ENCODE peak calls at places on chromosomes 2 and 18, in six cellular contexts. One of them, this sample, is unnamed.
A peak's percentile ranks its signal among the peaks of the same experiment; 100 is the strongest.

GRCh38 chr2:239938651-239939486 is 86.3 kb downstream of the NDUFA10 start:
- DNase-seq in PC-9: no peak
- DNase-seq in WTC11: peak; percentile 5
- DNase-seq in coronary artery: peak; percentile 68
- DNase-seq in thyroid gland: no peak
- DNase-seq in A549: no peak
- DNase-seq in this sample: no peak

GRCh38 chr2:99085400-99085799 is 56.1 kb upstream of the C2orf15 start:
- DNase-seq in PC-9: no peak
- DNase-seq in coronary artery: no peak
- DNase-seq in A549: no peak
- DNase-seq in WTC11: peak; percentile 19
- DNase-seq in thyroid gland: peak; percentile 17
- DNase-seq in this sample: no peak

GRCh38 chr2:208407667-208408066 is 1.1 kb downstream of the PTH2R start:
- DNase-seq in thyroid gland: no peak
- DNase-seq in A549: peak; percentile 14
- DNase-seq in PC-9: no peak
- DNase-seq in WTC11: peak; percentile 20
- DNase-seq in coronary artery: no peak
- DNase-seq in this sample: no peak

GRCh38 chr2:232229296-232229916 is 149.1 kb upstream of the ALPP start:
- DNase-seq in A549: no peak
- DNase-seq in coronary artery: no peak
- DNase-seq in WTC11: no peak
- DNase-seq in thyroid gland: peak; percentile 26
- DNase-seq in PC-9: no peak
- DNase-seq in this sample: no peak

GRCh38 chr2:234414591-234414990 is 82.3 kb downstream of the ARL4C start:
- DNase-seq in A549: no peak
- DNase-seq in coronary artery: no peak
- DNase-seq in WTC11: no peak
- DNase-seq in thyroid gland: no peak
- DNase-seq in PC-9: no peak
- DNase-seq in this sample: no peak

GRCh38 chr2:240387669-240388358 is 47.6 kb upstream of the GPC1 start:
- DNase-seq in coronary artery: peak; percentile 90
- DNase-seq in A549: peak; percentile 90
- DNase-seq in PC-9: peak; percentile 95
- DNase-seq in WTC11: no peak
- DNase-seq in thyroid gland: no peak
- DNase-seq in this sample: no peak

GRCh38 chr18:53004798-53005197 is 664.8 kb downstream of the DCC start:
- DNase-seq in WTC11: no peak
- DNase-seq in coronary artery: no peak
- DNase-seq in thyroid gland: no peak
- DNase-seq in PC-9: no peak
- DNase-seq in A549: no peak
- DNase-seq in this sample: no peak

GRCh38 chr2:19244460-19245363 is 113.7 kb downstream of the OSR1 start:
- DNase-seq in A549: no peak
- DNase-seq in PC-9: no peak
- DNase-seq in thyroid gland: no peak
- DNase-seq in coronary artery: no peak
- DNase-seq in WTC11: no peak
- DNase-seq in this sample: no peak

GRCh38 chr2:24360050-24360962 is at the start of gene ITSN2:
- DNase-seq in WTC11: peak; percentile 78
- DNase-seq in PC-9: peak; percentile 77
- DNase-seq in A549: peak; percentile 87
- DNase-seq in coronary artery: peak; percentile 89
- DNase-seq in thyroid gland: peak; percentile 88
- DNase-seq in this sample: peak; percentile 49

GRCh38 chr18:907880-908512 is 3.3 kb downstream of the ADCYAP1 start:
- DNase-seq in WTC11: peak; percentile 30
- DNase-seq in coronary artery: no peak
- DNase-seq in A549: no peak
- DNase-seq in PC-9: no peak
- DNase-seq in thyroid gland: peak; percentile 15
- DNase-seq in this sample: no peak

GRCh38 chr2:205654878-205655601 is 27.3 kb upstream of the NRP2 start:
- DNase-seq in PC-9: no peak
- DNase-seq in thyroid gland: no peak
- DNase-seq in coronary artery: no peak
- DNase-seq in A549: no peak
- DNase-seq in WTC11: no peak
- DNase-seq in this sample: no peak

GRCh38 chr2:44097322-44097907 is 71.3 kb upstream of the PPM1B start:
- DNase-seq in A549: no peak
- DNase-seq in coronary artery: no peak
- DNase-seq in thyroid gland: no peak
- DNase-seq in PC-9: no peak
- DNase-seq in WTC11: no peak
- DNase-seq in this sample: peak; percentile 23

GRCh38 chr2:197358927-197359326 is 48.3 kb upstream of the ANKRD44 start:
- DNase-seq in coronary artery: no peak
- DNase-seq in WTC11: no peak
- DNase-seq in PC-9: no peak
- DNase-seq in thyroid gland: no peak
- DNase-seq in A549: no peak
- DNase-seq in this sample: no peak

GRCh38 chr2:241197947-241198346 is 9.5 kb downstream of the ANO7 start:
- DNase-seq in PC-9: no peak
- DNase-seq in WTC11: no peak
- DNase-seq in coronary artery: no peak
- DNase-seq in A549: no peak
- DNase-seq in thyroid gland: no peak
- DNase-seq in this sample: no peak

GRCh38 chr2:218898109-218898878 is 17.6 kb downstream of the WNT10A start:
- DNase-seq in thyroid gland: peak; percentile 48
- DNase-seq in A549: peak; percentile 71
- DNase-seq in WTC11: peak; percentile 94
- DNase-seq in PC-9: peak; percentile 71
- DNase-seq in coronary artery: no peak
- DNase-seq in this sample: peak; percentile 81

GRCh38 chr2:85181844-85182456 is 48.8 kb downstream of the TCF7L1 start:
- DNase-seq in thyroid gland: no peak
- DNase-seq in coronary artery: peak; percentile 40
- DNase-seq in A549: no peak
- DNase-seq in WTC11: no peak
- DNase-seq in PC-9: no peak
- DNase-seq in this sample: no peak

GRCh38 chr2:191625016-191625415 is 52.9 kb upstream of the NABP1 start:
- DNase-seq in A549: no peak
- DNase-seq in coronary artery: no peak
- DNase-seq in thyroid gland: no peak
- DNase-seq in PC-9: no peak
- DNase-seq in WTC11: no peak
- DNase-seq in this sample: no peak

GRCh38 chr2:222960126-222960525 is 91.9 kb upstream of the KCNE4 start:
- DNase-seq in coronary artery: no peak
- DNase-seq in WTC11: no peak
- DNase-seq in thyroid gland: no peak
- DNase-seq in PC-9: no peak
- DNase-seq in A549: no peak
- DNase-seq in this sample: no peak

GRCh38 chr2:184305105-184305504 is 293.2 kb upstream of the ZNF804A start:
- DNase-seq in WTC11: no peak
- DNase-seq in thyroid gland: no peak
- DNase-seq in PC-9: no peak
- DNase-seq in A549: no peak
- DNase-seq in coronary artery: no peak
- DNase-seq in this sample: no peak

GRCh38 chr18:28041366-28041765 is 135.6 kb downstream of the CDH2 start:
- DNase-seq in A549: no peak
- DNase-seq in WTC11: no peak
- DNase-seq in coronary artery: no peak
- DNase-seq in PC-9: no peak
- DNase-seq in thyroid gland: no peak
- DNase-seq in this sample: no peak

DNA sequence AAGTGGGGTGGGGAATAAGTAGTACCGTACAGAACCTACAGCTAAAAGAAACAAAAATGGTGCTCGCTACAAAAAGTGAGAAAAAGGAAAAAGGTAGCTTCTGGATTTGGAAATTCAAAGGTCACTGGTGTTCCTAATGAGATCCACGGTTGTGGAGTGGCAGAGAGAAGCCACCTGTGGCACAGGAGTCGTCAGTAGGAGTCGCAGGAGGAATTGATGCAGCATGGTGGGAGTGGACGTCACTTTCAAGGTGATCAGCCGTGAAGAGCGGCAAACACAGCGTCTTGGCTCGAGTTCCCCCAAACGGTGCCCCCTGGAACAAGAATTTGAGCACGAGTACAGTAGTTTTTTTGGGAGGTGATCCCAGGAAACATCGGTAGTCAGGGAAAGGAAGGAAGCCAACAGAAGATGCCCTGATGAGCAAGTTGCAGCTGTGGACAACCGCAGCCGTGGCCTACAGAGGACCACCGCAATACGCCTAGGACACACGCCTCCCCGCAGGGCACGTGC is 1.4 kb upstream of the TTL start:
- DNase-seq in PC-9: peak; percentile 9
- DNase-seq in A549: peak; percentile 71
- DNase-seq in thyroid gland: peak; percentile 3
- DNase-seq in WTC11: no peak
- DNase-seq in coronary artery: no peak
- DNase-seq in this sample: no peak
- TF ChIP-seq CTCF in PC-9: no peak
- TF ChIP-seq CTCF in A549: no peak
- TF ChIP-seq CTCF in thyroid gland: no peak
- TF ChIP-seq CTCF in WTC11: no peak
- TF ChIP-seq CTCF in coronary artery: no peak
- TF ChIP-seq CTCF in this sample: no peak

GRCh38 chr2:48108455-48108854 is 202.2 kb upstream of the FBXO11 start:
- DNase-seq in thyroid gland: no peak
- DNase-seq in WTC11: no peak
- DNase-seq in coronary artery: no peak
- DNase-seq in A549: no peak
- DNase-seq in PC-9: no peak
- DNase-seq in this sample: no peak
- TF ChIP-seq CTCF in thyroid gland: no peak
- TF ChIP-seq CTCF in WTC11: no peak
- TF ChIP-seq CTCF in coronary artery: no peak
- TF ChIP-seq CTCF in A549: no peak
- TF ChIP-seq CTCF in PC-9: no peak
- TF ChIP-seq CTCF in this sample: no peak

GRCh38 chr2:1541812-1542211 is 128.5 kb downstream of the TPO start:
- DNase-seq in PC-9: no peak
- DNase-seq in thyroid gland: peak; percentile 4
- DNase-seq in A549: no peak
- DNase-seq in WTC11: no peak
- DNase-seq in coronary artery: no peak
- DNase-seq in this sample: no peak

GRCh38 chr2:1539973-1540372 is 126.7 kb downstream of the TPO start:
- DNase-seq in WTC11: peak; percentile 6
- DNase-seq in coronary artery: no peak
- DNase-seq in thyroid gland: no peak
- DNase-seq in A549: no peak
- DNase-seq in PC-9: no peak
- DNase-seq in this sample: no peak

GRCh38 chr2:1539441-1539840 is 126.2 kb downstream of the TPO start:
- DNase-seq in A549: no peak
- DNase-seq in thyroid gland: no peak
- DNase-seq in WTC11: peak; percentile 4
- DNase-seq in coronary artery: no peak
- DNase-seq in PC-9: no peak
- DNase-seq in this sample: no peak

GRCh38 chr2:1540481-1540880 is 127.2 kb downstream of the TPO start:
- DNase-seq in A549: no peak
- DNase-seq in thyroid gland: no peak
- DNase-seq in coronary artery: no peak
- DNase-seq in PC-9: no peak
- DNase-seq in WTC11: peak; percentile 5
- DNase-seq in this sample: no peak

GRCh38 chr2:1538663-1539062 is 125.4 kb downstream of the TPO start:
- DNase-seq in PC-9: no peak
- DNase-seq in A549: peak; percentile 53
- DNase-seq in thyroid gland: peak; percentile 1
- DNase-seq in coronary artery: no peak
- DNase-seq in WTC11: peak; percentile 58
- DNase-seq in this sample: no peak
- TF ChIP-seq CTCF in PC-9: no peak
- TF ChIP-seq CTCF in A549: no peak
- TF ChIP-seq CTCF in thyroid gland: peak; percentile 17
- TF ChIP-seq CTCF in coronary artery: no peak
- TF ChIP-seq CTCF in WTC11: no peak
- TF ChIP-seq CTCF in this sample: no peak

DNA sequence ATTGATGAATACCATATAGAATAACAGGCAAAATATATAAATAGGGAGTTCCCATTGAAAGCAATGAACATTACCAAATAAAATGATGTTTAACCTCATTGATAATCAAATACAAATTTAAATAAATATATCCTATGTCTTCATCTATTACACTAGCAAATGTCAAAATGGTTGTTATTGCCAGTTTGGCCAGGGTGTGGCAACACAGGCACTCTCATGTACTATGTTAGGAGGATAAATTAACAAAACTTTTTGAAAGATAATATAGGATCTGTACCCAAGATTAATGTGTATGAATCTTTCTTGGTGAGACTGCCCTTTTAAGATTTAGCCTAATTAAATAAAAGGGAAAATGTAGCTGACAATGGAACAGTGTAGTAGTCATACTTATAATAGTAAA is 659.3 kb downstream of the ERBB4 start:
- DNase-seq in A549: no peak
- DNase-seq in coronary artery: no peak
- DNase-seq in WTC11: no peak
- DNase-seq in PC-9: no peak
- DNase-seq in thyroid gland: no peak
- DNase-seq in this sample: no peak
- TF ChIP-seq CTCF in A549: no peak
- TF ChIP-seq CTCF in coronary artery: no peak
- TF ChIP-seq CTCF in WTC11: no peak
- TF ChIP-seq CTCF in PC-9: peak; percentile 47
- TF ChIP-seq CTCF in thyroid gland: no peak
- TF ChIP-seq CTCF in this sample: peak; percentile 37